ENCODE peak calls at places on chromosomes 5 and 9, in ten cellular contexts. R is A549; N is cardiac muscle cell; U is CD4-positive, alpha-beta T cell; B is glomerular endothelial cell; L is stimulated activated CD8-positive, alpha-beta memory T cell treated with anti-CD3 and anti-CD28 coated beads, Interleukin-2, amount 100 ng/mL, for 48 hours; V is NCI-H1105; T is SK-N-SH; X is NAMALWA; S is mammary epithelial cell. F is an unnamed sample.

GRCh38 chr5:42884326-42884725 is 72.6 kb upstream of the SELENOP start:
- DNase-seq in R (no peak), N (no peak), U (no peak), B (no peak), L (no peak), V (no peak), T (no peak), X (no peak), S (no peak), F (no peak)

GRCh38 chr5:176809544-176810083 is 745 bp upstream of the UNC5A start:
- DNase-seq in R (no peak), N (peak), U (no peak), B (no peak), L (no peak), V (no peak), T (no peak), X (no peak), S (peak), F (no peak)

GRCh38 chr9:103089357-103089756 is 94.2 kb downstream of the CYLC2 start:
- DNase-seq in R (no peak), N (no peak), U (no peak), B (no peak), L (no peak), V (no peak), T (no peak), X (no peak), S (no peak), F (no peak)

GRCh38 chr5:78799254-78800017 is 150.9 kb upstream of the LHFPL2 start:
- DNase-seq in R (peak), N (no peak), U (no peak), B (no peak), L (no peak), V (no peak), T (no peak), X (no peak), S (no peak), F (no peak)

GRCh38 chr9:136775191-136775590 is 10.9 kb upstream of the LCN15 start:
- DNase-seq in R (no peak), N (no peak), U (no peak), B (no peak), L (no peak), V (no peak), T (no peak), X (no peak), S (no peak), F (no peak)

GRCh38 chr9:98861881-98862501 is 54.5 kb downstream of the GALNT12 start:
- DNase-seq in R (peak), N (no peak), U (no peak), B (no peak), L (no peak), V (no peak), T (no peak), X (no peak), S (peak), F (no peak)

GRCh38 chr5:60436518-60436917 is 263.4 kb downstream of the DEPDC1B start:
- DNase-seq in R (no peak), N (no peak), U (no peak), B (no peak), L (no peak), V (no peak), T (no peak), X (peak), S (no peak), F (no peak)

GRCh38 chr5:72417333-72418062 is 89.7 kb downstream of the ZNF366 start:
- DNase-seq in R (no peak), N (no peak), U (no peak), B (no peak), L (no peak), V (no peak), T (no peak), X (no peak), S (no peak), F (no peak)

GRCh38 chr9:125460346-125460745 is 198.7 kb downstream of the GAPVD1 start:
- DNase-seq in R (no peak), N (no peak), U (no peak), B (no peak), L (no peak), V (no peak), T (no peak), X (no peak), S (no peak), F (no peak)

GRCh38 chr5:13606051-13606450 is 338.4 kb downstream of the DNAH5 start:
- DNase-seq in R (peak), N (no peak), U (no peak), B (no peak), L (no peak), V (no peak), T (no peak), X (no peak), S (peak), F (no peak)

GRCh38 chr9:90724112-90724511 is 77.5 kb upstream of the SYK start:
- DNase-seq in R (no peak), N (no peak), U (no peak), B (no peak), L (no peak), V (no peak), T (no peak), X (no peak), S (no peak), F (no peak)

GRCh38 chr5:75611324-75612210 is at the start of gene ANKDD1B:
- DNase-seq in R (peak), N (peak), U (no peak), B (no peak), L (no peak), V (no peak), T (peak), X (no peak), S (peak), F (no peak)

GRCh38 chr5:158895573-158895972 is 204.1 kb downstream of the EBF1 start:
- DNase-seq in R (peak), N (no peak), U (no peak), B (no peak), L (no peak), V (no peak), T (no peak), X (no peak), S (no peak), F (no peak)

GRCh38 chr9:92325991-92326500 is 293 bp downstream of the CENPP start:
- DNase-seq in R (no peak), N (no peak), U (no peak), B (no peak), L (no peak), V (peak), T (no peak), X (peak), S (no peak), F (peak)

GRCh38 chr9:136626066-136626725 is 36.5 kb upstream of the EGFL7 start:
- DNase-seq in R (no peak), N (no peak), U (no peak), B (no peak), L (no peak), V (no peak), T (no peak), X (no peak), S (no peak), F (no peak)

GRCh38 chr9:69671291-69671903 is 774 bp downstream of the APBA1 start:
- DNase-seq in R (no peak), N (no peak), U (no peak), B (no peak), L (no peak), V (no peak), T (no peak), X (no peak), S (no peak), F (no peak)